ENCODE peak calls at places on chromosomes 3 and 15, in five cellular contexts. One of them, this sample, is unnamed.

GRCh38 chr15:30865257-30865656 is 38.5 kb upstream of the FAN1 start:
- DNase-seq in AG04450: no peak
- DNase-seq in cardiac fibroblast: no peak
- DNase-seq in T-helper 1 cell: no peak
- DNase-seq in stomach: no peak
- DNase-seq in this sample: no peak

GRCh38 chr3:157913751-157914150 is 192.5 kb downstream of the SHOX2 start:
- DNase-seq in AG04450: no peak
- DNase-seq in cardiac fibroblast: peak
- DNase-seq in T-helper 1 cell: no peak
- DNase-seq in stomach: no peak
- DNase-seq in this sample: no peak

GRCh38 chr15:66961407-66961884 is 104.0 kb upstream of the SMAD3 start:
- DNase-seq in AG04450: no peak
- DNase-seq in cardiac fibroblast: peak
- DNase-seq in T-helper 1 cell: no peak
- DNase-seq in stomach: no peak
- DNase-seq in this sample: no peak

GRCh38 chr15:62450061-62450460 is 285.0 kb upstream of the C2CD4B start:
- DNase-seq in AG04450: no peak
- DNase-seq in cardiac fibroblast: no peak
- DNase-seq in T-helper 1 cell: no peak
- DNase-seq in stomach: no peak
- DNase-seq in this sample: no peak

GRCh38 chr15:67101981-67102929 is 36.9 kb downstream of the SMAD3 start:
- DNase-seq in AG04450: no peak
- DNase-seq in cardiac fibroblast: peak
- DNase-seq in T-helper 1 cell: peak
- DNase-seq in stomach: no peak
- DNase-seq in this sample: no peak

GRCh38 chr3:52144034-52144795 is 10.0 kb downstream of the POC1A start:
- DNase-seq in AG04450: peak
- DNase-seq in cardiac fibroblast: peak
- DNase-seq in T-helper 1 cell: peak
- DNase-seq in stomach: peak
- DNase-seq in this sample: peak

GRCh38 chr3:81823882-81824395 is 62.5 kb upstream of the GBE1 start:
- DNase-seq in AG04450: no peak
- DNase-seq in cardiac fibroblast: peak
- DNase-seq in T-helper 1 cell: no peak
- DNase-seq in stomach: no peak
- DNase-seq in this sample: no peak

GRCh38 chr15:36591534-36592411 is 12.3 kb downstream of the CDIN1 start:
- DNase-seq in AG04450: no peak
- DNase-seq in cardiac fibroblast: peak
- DNase-seq in T-helper 1 cell: no peak
- DNase-seq in stomach: no peak
- DNase-seq in this sample: no peak

GRCh38 chr3:149020839-149021252 is 29.5 kb downstream of the GYG1 start:
- DNase-seq in AG04450: no peak
- DNase-seq in cardiac fibroblast: no peak
- DNase-seq in T-helper 1 cell: no peak
- DNase-seq in stomach: no peak
- DNase-seq in this sample: no peak

GRCh38 chr3:126358038-126358815 is 1.0 kb upstream of the KLF15 start:
- DNase-seq in AG04450: no peak
- DNase-seq in cardiac fibroblast: peak
- DNase-seq in T-helper 1 cell: peak
- DNase-seq in stomach: no peak
- DNase-seq in this sample: peak

GRCh38 chr3:122357828-122358617 is 25.0 kb downstream of the MIX23 start:
- DNase-seq in AG04450: no peak
- DNase-seq in cardiac fibroblast: no peak
- DNase-seq in T-helper 1 cell: no peak
- DNase-seq in stomach: no peak
- DNase-seq in this sample: no peak